ENCODE peak calls at places on chromosomes 2 and 18, in ten cellular contexts. One of them, this sample, is unnamed.

GRCh38 chr18:52000435-52000834 is 339.6 kb upstream of the DCC start:
- DNase-seq in amniotic stem cell: no peak
- DNase-seq in H4: no peak
- DNase-seq in HS-5: no peak
- DNase-seq in fibroblast of pulmonary artery: no peak
- DNase-seq in Caki2: no peak
- DNase-seq in NB4: no peak
- DNase-seq in psoas muscle: no peak
- DNase-seq in GM12865: peak
- DNase-seq in T-cell: no peak
- DNase-seq in this sample: no peak

GRCh38 chr2:6496376-6496775 is 369.3 kb downstream of the CMPK2 start:
- DNase-seq in amniotic stem cell: no peak
- DNase-seq in H4: no peak
- DNase-seq in HS-5: no peak
- DNase-seq in fibroblast of pulmonary artery: no peak
- DNase-seq in Caki2: no peak
- DNase-seq in NB4: no peak
- DNase-seq in psoas muscle: no peak
- DNase-seq in GM12865: no peak
- DNase-seq in T-cell: no peak
- DNase-seq in this sample: no peak

GRCh38 chr18:50469380-50469781 is 90.5 kb upstream of the MAPK4 start:
- DNase-seq in amniotic stem cell: no peak
- DNase-seq in H4: no peak
- DNase-seq in HS-5: no peak
- DNase-seq in fibroblast of pulmonary artery: no peak
- DNase-seq in Caki2: no peak
- DNase-seq in NB4: no peak
- DNase-seq in psoas muscle: peak
- DNase-seq in GM12865: no peak
- DNase-seq in T-cell: no peak
- DNase-seq in this sample: no peak

GRCh38 chr18:49207373-49207772 is 253.1 kb downstream of the DYM start:
- DNase-seq in amniotic stem cell: no peak
- DNase-seq in H4: peak
- DNase-seq in HS-5: peak
- DNase-seq in fibroblast of pulmonary artery: peak
- DNase-seq in Caki2: peak
- DNase-seq in NB4: no peak
- DNase-seq in psoas muscle: no peak
- DNase-seq in GM12865: no peak
- DNase-seq in T-cell: no peak
- DNase-seq in this sample: peak

GRCh38 chr2:121858406-121858805 is 103.0 kb downstream of the TSN start:
- DNase-seq in amniotic stem cell: no peak
- DNase-seq in H4: no peak
- DNase-seq in HS-5: peak
- DNase-seq in fibroblast of pulmonary artery: no peak
- DNase-seq in Caki2: no peak
- DNase-seq in NB4: no peak
- DNase-seq in psoas muscle: no peak
- DNase-seq in GM12865: no peak
- DNase-seq in T-cell: no peak
- DNase-seq in this sample: peak

GRCh38 chr2:25521665-25522387 is 151.6 kb downstream of the DTNB start:
- DNase-seq in amniotic stem cell: peak
- DNase-seq in H4: peak
- DNase-seq in HS-5: peak
- DNase-seq in fibroblast of pulmonary artery: peak
- DNase-seq in Caki2: peak
- DNase-seq in NB4: peak
- DNase-seq in psoas muscle: no peak
- DNase-seq in GM12865: peak
- DNase-seq in T-cell: peak
- DNase-seq in this sample: peak

GRCh38 chr18:54192900-54193299 is 31.6 kb downstream of the MBD2 start:
- DNase-seq in amniotic stem cell: no peak
- DNase-seq in H4: no peak
- DNase-seq in HS-5: no peak
- DNase-seq in fibroblast of pulmonary artery: no peak
- DNase-seq in Caki2: no peak
- DNase-seq in NB4: no peak
- DNase-seq in psoas muscle: no peak
- DNase-seq in GM12865: no peak
- DNase-seq in T-cell: no peak
- DNase-seq in this sample: no peak

GRCh38 chr2:208584387-208584965 is 177.9 kb downstream of the PTH2R start:
- DNase-seq in amniotic stem cell: no peak
- DNase-seq in H4: no peak
- DNase-seq in HS-5: no peak
- DNase-seq in fibroblast of pulmonary artery: no peak
- DNase-seq in Caki2: no peak
- DNase-seq in NB4: no peak
- DNase-seq in psoas muscle: no peak
- DNase-seq in GM12865: no peak
- DNase-seq in T-cell: no peak
- DNase-seq in this sample: peak

GRCh38 chr2:234164499-234165409 is 114.3 kb downstream of the SPP2 start:
- DNase-seq in amniotic stem cell: no peak
- DNase-seq in H4: no peak
- DNase-seq in HS-5: no peak
- DNase-seq in fibroblast of pulmonary artery: no peak
- DNase-seq in Caki2: no peak
- DNase-seq in NB4: no peak
- DNase-seq in psoas muscle: no peak
- DNase-seq in GM12865: peak
- DNase-seq in T-cell: peak
- DNase-seq in this sample: no peak

This sample was measured in retinal pigment epithelial cell.